ENCODE peak calls at places on chromosome 3, in six cellular contexts. A is glutamatergic neuron, N is A549, J is AG09309, X is Calu3, W is cardiac fibroblast. L is an unnamed sample.

GRCh38 chr3:16239082-16239770 is 25.5 kb downstream of the DPH3 start:
- DNase-seq in A (no peak), N (no peak), J (no peak), X (no peak), W (no peak), L (no peak)

GRCh38 chr3:171056528-171056927 is 30.0 kb upstream of the SLC2A2 start:
- DNase-seq in A (no peak), N (peak; percentile 26), J (no peak), X (no peak), W (peak; percentile 91), L (no peak)

GRCh38 chr3:52895416-52895815 is 1.9 kb downstream of the STIMATE start:
- DNase-seq in A (no peak), N (no peak), J (no peak), X (no peak), W (no peak), L (no peak)

GRCh38 chr3:179452166-179452544 is 885 bp upstream of the GNB4 start:
- DNase-seq in A (no peak), N (no peak), J (no peak), X (no peak), W (peak; percentile 81), L (no peak)

GRCh38 chr3:171965088-171965712 is 74.2 kb upstream of the FNDC3B start:
- DNase-seq in A (no peak), N (no peak), J (no peak), X (no peak), W (peak; percentile 28), L (no peak)

GRCh38 chr3:40524222-40524570 is 564 bp upstream of the ZNF621 start:
- DNase-seq in A (no peak), N (no peak), J (no peak), X (no peak), W (no peak), L (no peak)

GRCh38 chr3:147507638-147508286 is 98.6 kb downstream of the ZIC1 start:
- DNase-seq in A (no peak), N (no peak), J (no peak), X (no peak), W (peak; percentile 51), L (no peak)

GRCh38 chr3:6861331-6861988 is 545 bp downstream of the GRM7 start:
- DNase-seq in A (peak; percentile 34), N (no peak), J (no peak), X (no peak), W (no peak), L (no peak)

GRCh38 chr3:186598108-186598784 is 14.6 kb upstream of the AHSG start:
- DNase-seq in A (no peak), N (no peak), J (no peak), X (peak; percentile 61), W (peak; percentile 60), L (no peak)

GRCh38 chr3:158160958-158161357 is 51.1 kb downstream of the RSRC1 start:
- DNase-seq in A (no peak), N (peak; percentile 37), J (peak; percentile 81), X (no peak), W (peak; percentile 93), L (no peak)

GRCh38 chr3:165642761-165643432 is 194.3 kb downstream of the BCHE start:
- DNase-seq in A (no peak), N (peak; percentile 87), J (peak; percentile 80), X (peak; percentile 91), W (peak; percentile 99), L (no peak)

GRCh38 chr3:50978991-50979667 is 304.4 kb downstream of the DOCK3 start:
- DNase-seq in A (no peak), N (no peak), J (no peak), X (no peak), W (no peak), L (no peak)

GRCh38 chr3:61560452-61561373 is 658 bp upstream of the PTPRG start:
- DNase-seq in A (peak; percentile 71), N (peak; percentile 46), J (no peak), X (peak; percentile 36), W (peak; percentile 89), L (peak; percentile 65)

GRCh38 chr3:182910939-182911781 is 69.2 kb downstream of the DCUN1D1 start:
- DNase-seq in A (no peak), N (no peak), J (no peak), X (no peak), W (no peak), L (no peak)

GRCh38 chr3:52028572-52028971 is 27.8 kb downstream of the DUSP7 start:
- DNase-seq in A (no peak), N (no peak), J (no peak), X (no peak), W (no peak), L (no peak)

GRCh38 chr3:142029052-142029642 is 120.2 kb downstream of the TFDP2 start:
- DNase-seq in A (no peak), N (no peak), J (no peak), X (no peak), W (no peak), L (no peak)

GRCh38 chr3:119437852-119438251 is 25.6 kb downstream of the TMEM39A start:
- DNase-seq in A (no peak), N (no peak), J (no peak), X (no peak), W (no peak), L (no peak)

GRCh38 chr3:135970500-135971116 is 5.1 kb downstream of the PPP2R3A start:
- DNase-seq in A (no peak), N (no peak), J (no peak), X (no peak), W (peak; percentile 45), L (no peak)

GRCh38 chr3:107106316-107106715 is 270.9 kb upstream of the CCDC54 start:
- DNase-seq in A (no peak), N (peak; percentile 22), J (no peak), X (no peak), W (peak; percentile 87), L (no peak)

GRCh38 chr3:120181632-120182031 is 87.4 kb upstream of the GSK3B start:
- DNase-seq in A (no peak), N (no peak), J (no peak), X (peak; percentile 23), W (no peak), L (no peak)

GRCh38 chr3:73727117-73727802 is 102.5 kb upstream of the PDZRN3 start:
- DNase-seq in A (no peak), N (no peak), J (peak; percentile 71), X (no peak), W (peak; percentile 71), L (no peak)

GRCh38 chr3:65411367-65411766 is 627.4 kb downstream of the MAGI1 start:
- DNase-seq in A (no peak), N (no peak), J (no peak), X (no peak), W (no peak), L (no peak)

GRCh38 chr3:65408531-65409181 is 630.1 kb downstream of the MAGI1 start:
- DNase-seq in A (no peak), N (no peak), J (no peak), X (no peak), W (peak; percentile 17), L (no peak)

DNA sequence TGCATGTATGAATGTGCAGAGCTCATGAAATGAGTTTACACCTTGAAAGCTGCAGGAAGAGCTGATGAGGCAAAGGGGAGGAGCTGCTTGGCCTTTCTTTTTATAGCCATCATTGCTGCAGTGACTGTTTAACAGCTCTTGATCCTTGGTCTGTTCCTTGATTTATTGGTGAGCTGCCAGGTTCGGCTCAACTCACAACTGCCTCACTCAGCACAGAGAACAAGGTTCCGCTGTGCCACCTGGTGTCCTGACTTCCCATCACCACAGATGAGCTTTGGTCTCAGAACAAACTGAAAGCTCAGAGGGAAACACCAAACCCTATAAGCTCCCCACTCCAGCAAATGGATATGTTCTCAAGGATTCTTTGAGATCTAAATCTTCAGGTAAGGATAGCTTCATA is 626.1 kb downstream of the MAGI1 start:
- DNase-seq in A (no peak), N (no peak), J (no peak), X (no peak), W (no peak), L (no peak)
- TF ChIP-seq CTCF in A (no peak), N (no peak), J (no peak), X (no peak), W (no peak), L (peak; percentile 37)

GRCh38 chr3:159486580-159486979 is 502.1 kb upstream of the IL12A start:
- DNase-seq in A (no peak), N (peak; percentile 39), J (no peak), X (no peak), W (no peak), L (no peak)
- TF ChIP-seq CTCF in A (no peak), N (no peak), J (peak; percentile 29), X (no peak), W (peak; percentile 18), L (no peak)

GRCh38 chr3:122918576-122919290 is 108.8 kb downstream of the SEMA5B start:
- DNase-seq in A (no peak), N (no peak), J (no peak), X (no peak), W (peak; percentile 10), L (no peak)

GRCh38 chr3:122923611-122924010 is 104.0 kb downstream of the SEMA5B start:
- DNase-seq in A (no peak), N (no peak), J (no peak), X (no peak), W (no peak), L (no peak)

GRCh38 chr3:122920986-122921385 is 106.6 kb downstream of the SEMA5B start:
- DNase-seq in A (no peak), N (no peak), J (no peak), X (no peak), W (no peak), L (no peak)

GRCh38 chr3:122919291-122919610 is 108.3 kb downstream of the SEMA5B start:
- DNase-seq in A (no peak), N (no peak), J (no peak), X (no peak), W (no peak), L (no peak)

GRCh38 chr3:122921791-122922651 is 105.5 kb downstream of the SEMA5B start:
- DNase-seq in A (no peak), N (peak; percentile 14), J (no peak), X (peak; percentile 67), W (no peak), L (peak; percentile 35)
- TF ChIP-seq CTCF in A (no peak), N (no peak), J (no peak), X (peak; percentile 22), W (no peak), L (peak; percentile 51)

GRCh38 chr3:59756930-59757329 is 707.1 kb upstream of the CFAP20DC start:
- DNase-seq in A (no peak), N (no peak), J (no peak), X (no peak), W (no peak), L (no peak)

GRCh38 chr3:59751606-59752005 is 701.8 kb upstream of the CFAP20DC start:
- DNase-seq in A (no peak), N (no peak), J (no peak), X (no peak), W (no peak), L (no peak)

GRCh38 chr3:59752925-59753324 is 703.1 kb upstream of the CFAP20DC start:
- DNase-seq in A (no peak), N (no peak), J (no peak), X (no peak), W (no peak), L (no peak)

GRCh38 chr3:59753805-59754204 is 704.0 kb upstream of the CFAP20DC start:
- DNase-seq in A (no peak), N (no peak), J (no peak), X (no peak), W (no peak), L (no peak)

DNA sequence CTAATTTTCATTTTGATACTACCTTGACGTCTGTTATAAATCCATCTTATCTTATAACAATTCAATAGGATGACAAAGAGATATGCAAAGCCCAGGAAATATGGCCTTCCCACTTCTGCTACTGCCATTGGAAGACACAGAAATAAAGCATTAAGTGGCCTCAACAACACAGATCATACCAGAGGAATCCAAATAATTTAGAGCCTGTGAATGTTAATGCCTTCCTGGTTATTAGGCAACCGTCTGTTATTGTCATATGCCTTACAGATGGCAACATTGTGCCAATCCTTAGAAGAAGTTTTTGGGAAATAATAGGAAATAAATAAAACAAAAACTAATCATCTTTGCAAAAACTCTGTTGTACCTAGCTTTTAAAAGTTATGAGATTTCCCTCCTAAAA is 704.6 kb upstream of the CFAP20DC start:
- DNase-seq in A (no peak), N (no peak), J (no peak), X (no peak), W (no peak), L (no peak)
- TF ChIP-seq CTCF in A (no peak), N (no peak), J (no peak), X (no peak), W (no peak), L (no peak)

L was measured in progenitor cell of endocrine pancreas.